ENCODE peak calls at places on chromosomes 12 and 14, in eight cellular contexts. H, C, L, Z, T, G, F and I are unnamed samples.

GRCh38 chr12:94714378-94714777 is 64.0 kb upstream of the TMCC3 start:
- DNase-seq in G (peak; percentile 56), L (no peak), Z (no peak), F (no peak), C (peak; percentile 84), H (no peak), T (no peak), I (no peak)

GRCh38 chr14:41785696-41786095 is 179.0 kb downstream of the LRFN5 start:
- DNase-seq in Z (no peak), C (no peak), H (no peak), T (no peak), G (no peak), L (no peak), F (no peak), I (no peak)

GRCh38 chr12:7450667-7451066 is 6.7 kb upstream of the CD163L1 start:
- DNase-seq in L (no peak), T (no peak), H (no peak), Z (no peak), F (no peak), C (no peak), G (no peak), I (no peak)

GRCh38 chr12:12505544-12506501 is 56.8 kb downstream of the DUSP16 start:
- DNase-seq in T (peak; percentile 42), Z (no peak), G (no peak), C (peak; percentile 2), L (peak; percentile 82), H (peak; percentile 76), F (peak; percentile 69), I (no peak)

GRCh38 chr12:171743-172705 is 41.9 kb downstream of the SLC6A12 start:
- DNase-seq in G (no peak), L (no peak), C (no peak), F (no peak), T (no peak), Z (no peak), H (no peak), I (no peak)

GRCh38 chr12:111664510-111664909 is 21.2 kb downstream of the BRAP start:
- DNase-seq in G (no peak), L (no peak), Z (no peak), H (no peak), F (no peak), T (no peak), C (no peak), I (no peak)

GRCh38 chr12:28108599-28108998 is 81.7 kb upstream of the CCDC91 start:
- DNase-seq in G (no peak), H (no peak), C (no peak), L (peak; percentile 21), Z (no peak), F (no peak), T (no peak), I (no peak)

GRCh38 chr14:77120771-77121743 is 20.5 kb downstream of the ZDHHC22 start:
- DNase-seq in F (peak; percentile 65), H (peak; percentile 84), T (peak; percentile 95), L (no peak), G (no peak), C (no peak), Z (no peak), I (no peak)

GRCh38 chr14:92970233-92970625 is 47.3 kb downstream of the CHGA start:
- DNase-seq in C (no peak), H (no peak), Z (no peak), L (no peak), F (no peak), T (no peak), G (peak; percentile 2), I (no peak)

GRCh38 chr12:54853933-54854538 is at the start of gene MUCL1:
- DNase-seq in H (peak; percentile 65), L (peak; percentile 59), C (peak; percentile 39), Z (peak; percentile 6), F (peak; percentile 77), G (no peak), T (peak; percentile 67), I (no peak)

GRCh38 chr14:104372390-104373054 is 207.0 kb upstream of the C14orf180 start:
- DNase-seq in C (no peak), T (no peak), L (no peak), G (no peak), Z (no peak), H (no peak), F (no peak), I (no peak)

GRCh38 chr12:49296034-49296835 is 1.3 kb downstream of the PRPH start:
- DNase-seq in F (peak; percentile 56), H (peak; percentile 92), L (no peak), G (peak; percentile 35), Z (peak; percentile 54), C (no peak), T (peak; percentile 69), I (peak; percentile 76)

GRCh38 chr12:100311317-100311716 is 44.3 kb downstream of the SCYL2 start:
- DNase-seq in T (no peak), G (no peak), F (no peak), C (no peak), H (no peak), L (no peak), Z (no peak), I (no peak)

GRCh38 chr12:66693901-66694513 is 15.1 kb upstream of the GRIP1 start:
- DNase-seq in C (peak; percentile 44), H (peak; percentile 41), F (peak; percentile 54), Z (peak; percentile 22), T (peak; percentile 94), L (peak; percentile 77), G (no peak), I (no peak)

GRCh38 chr12:22410497-22410896 is 76.0 kb upstream of the ST8SIA1 start:
- DNase-seq in H (no peak), G (no peak), F (peak; percentile 67), C (peak; percentile 34), L (no peak), T (no peak), Z (no peak), I (no peak)

GRCh38 chr12:52170827-52171226 is 21.0 kb downstream of the KRT80 start:
- DNase-seq in F (no peak), Z (no peak), H (no peak), C (no peak), T (no peak), L (no peak), G (no peak), I (no peak)

GRCh38 chr14:90579088-90579487 is 182.3 kb downstream of the CALM1 start:
- DNase-seq in L (no peak), C (no peak), Z (no peak), T (no peak), H (no peak), F (no peak), G (no peak), I (no peak)

GRCh38 chr12:92879698-92880322 is 49.3 kb downstream of the EEA1 start:
- DNase-seq in G (no peak), H (no peak), C (no peak), Z (no peak), T (no peak), F (no peak), L (no peak), I (no peak)

GRCh38 chr14:66859063-66859671 is 330.1 kb upstream of the GARIN2 start:
- DNase-seq in L (no peak), Z (no peak), T (no peak), F (no peak), C (no peak), H (no peak), G (no peak), I (no peak)

GRCh38 chr12:15164997-15165659 is 56.1 kb downstream of the RERG start:
- DNase-seq in G (peak; percentile 37), C (no peak), F (no peak), T (no peak), Z (no peak), H (no peak), L (no peak), I (no peak)

GRCh38 chr12:52005903-52006703 is 643 bp upstream of the TAMALIN start:
- DNase-seq in C (no peak), T (peak; percentile 61), Z (no peak), H (peak; percentile 87), F (no peak), L (no peak), G (peak; percentile 39), I (no peak)

GRCh38 chr14:77570706-77571293 is 45.6 kb downstream of the SPTLC2 start:
- DNase-seq in L (no peak), F (no peak), Z (no peak), H (no peak), C (no peak), T (no peak), G (no peak), I (no peak)

GRCh38 chr14:68952544-68953535 is 26.3 kb downstream of the ACTN1 start:
- DNase-seq in L (peak; percentile 83), Z (no peak), F (no peak), G (peak; percentile 35), T (no peak), C (no peak), H (no peak), I (no peak)

GRCh38 chr12:110704231-110704630 is 15.3 kb upstream of the HVCN1 start:
- DNase-seq in F (no peak), T (no peak), C (no peak), L (no peak), H (no peak), G (no peak), Z (no peak), I (no peak)